ENCODE peak calls at places on chromosomes 7 and 10, in eight cellular contexts. M is Peyer's patch, G is HCT116, U is neuronal stem cell, L is mesenchymal stem cell, V is colonic mucosa, K is sigmoid colon, H is stomach. T is an unnamed sample. For H3K36me3 and H3K4me1, the result is how much of the 10 kb centered on the place peaks cover.

GRCh38 chr10:60427709-60428386 is 38.2 kb upstream of the ANK3 start:
- DNase-seq in V (no peak), M (no peak), H (no peak), L (no peak), G (no peak), U (no peak), K (no peak), T (no peak)

GRCh38 chr10:89115876-89116627 is 91.1 kb downstream of the CH25H start:
- DNase-seq in V (no peak), L (peak), G (peak), M (no peak), H (no peak), K (no peak), U (no peak), T (no peak)

GRCh38 chr10:110751845-110752244 is 107.7 kb downstream of the RBM20 start:
- DNase-seq in L (no peak), H (no peak), K (no peak), U (no peak), G (no peak), M (no peak), V (no peak), T (no peak)

GRCh38 chr7:123748171-123748733 is 551 bp downstream of the WASL start:
- DNase-seq in V (peak), H (peak), U (peak), M (peak), G (no peak), L (peak), K (peak), T (peak)

GRCh38 chr7:70830060-70830395 is 301.9 kb upstream of the GALNT17 start:
- DNase-seq in M (no peak), V (no peak), U (no peak), G (no peak), K (no peak), H (no peak), L (no peak), T (no peak)

GRCh38 chr7:80499350-80499955 is 12.4 kb downstream of the GNAT3 start:
- DNase-seq in L (peak), M (no peak), G (peak), H (no peak), K (peak), V (no peak), U (no peak), T (peak)

GRCh38 chr10:43793714-43794113 is 145.0 kb upstream of the ZNF32 start:
- DNase-seq in U (no peak), M (no peak), V (no peak), G (no peak), L (peak), K (no peak), H (no peak), T (no peak)

GRCh38 chr10:3452234-3452633 is 279.7 kb upstream of the PITRM1 start:
- DNase-seq in K (no peak), U (no peak), L (peak), G (no peak), H (no peak), V (peak), M (no peak), T (no peak)

GRCh38 chr10:11328264-11329054 is 283.0 kb downstream of the USP6NL start:
- DNase-seq in V (no peak), H (no peak), K (no peak), M (no peak), G (no peak), U (no peak), L (no peak), T (no peak)

GRCh38 chr7:106294334-106294733 is 9.6 kb upstream of the NAMPT start:
- DNase-seq in V (no peak), G (no peak), H (no peak), L (no peak), K (no peak), M (no peak), U (no peak), T (no peak)

GRCh38 chr10:98790817-98791216 is 344.1 kb upstream of the HPS1 start:
- DNase-seq in L (peak), V (no peak), M (no peak), U (no peak), H (no peak), G (peak), K (no peak), T (no peak)

GRCh38 chr7:141663081-141663510 is 38.9 kb downstream of the DENND11 start:
- DNase-seq in U (no peak), V (peak), K (no peak), H (peak), L (no peak), G (no peak), M (no peak), T (no peak)

GRCh38 chr10:106997721-106998120 is 166.8 kb downstream of the SORCS1 start:
- DNase-seq in G (no peak), M (no peak), K (no peak), V (no peak), L (no peak), U (no peak), H (no peak), T (peak)

GRCh38 chr7:24464846-24465245 is 108.4 kb upstream of the PALS2 start:
- DNase-seq in U (no peak), L (no peak), K (no peak), V (no peak), G (no peak), H (no peak), M (no peak), T (no peak)

GRCh38 chr10:108574233-108574632 is 1349.1 kb downstream of the XPNPEP1 start:
- DNase-seq in V (no peak), U (no peak), M (no peak), G (no peak), K (no peak), L (no peak), H (no peak), T (no peak)

GRCh38 chr7:22675917-22676343 is 51.1 kb upstream of the IL6 start:
- DNase-seq in V (no peak), H (no peak), K (no peak), G (no peak), L (peak), M (peak), U (no peak), T (no peak)

GRCh38 chr7:2034291-2035201 is 198.2 kb downstream of the MAD1L1 start:
- DNase-seq in K (peak), M (no peak), G (no peak), H (no peak), L (no peak), V (no peak), U (no peak), T (peak)

GRCh38 chr7:1920886-1921285 is 250.8 kb downstream of the ELFN1 start:
- DNase-seq in L (no peak), U (no peak), G (no peak), M (no peak), H (no peak), V (no peak), K (no peak), T (peak)

GRCh38 chr10:37734971-37735370 is 122.4 kb downstream of the ZNF248 start:
- DNase-seq in U (no peak), V (no peak), L (no peak), M (no peak), H (no peak), G (peak), K (no peak), T (no peak)

GRCh38 chr7:868189-868486 is 8.2 kb upstream of the GET4 start:
- DNase-seq in H (no peak), V (no peak), L (no peak), K (no peak), M (no peak), U (no peak), G (no peak), T (no peak)

GRCh38 chr7:84025332-84025927 is 169.2 kb downstream of the SEMA3A start:
- DNase-seq in M (no peak), U (peak), K (peak), H (no peak), G (peak), V (no peak), L (peak), T (no peak)

GRCh38 chr10:34985823-34986222 is 104.3 kb downstream of the CUL2 start:
- DNase-seq in K (no peak), M (no peak), V (no peak), G (no peak), H (no peak), U (no peak), L (peak), T (no peak)

GRCh38 chr10:133388265-133388972 is 5.5 kb upstream of the MTG1 start:
- DNase-seq in M (no peak), L (no peak), G (no peak), H (peak), U (no peak), K (peak), V (no peak), T (peak)

GRCh38 chr7:151395036-151395367 is 14.8 kb downstream of the WDR86 start:
- DNase-seq in G (no peak), U (no peak), L (no peak), M (no peak), H (no peak), V (no peak), K (peak), T (peak)
- H3K36me3 ChIP-seq in G (under half), U (under half), L (under half), M (under half), H (under half), V (under half), K (under half), T (under half)

DNA sequence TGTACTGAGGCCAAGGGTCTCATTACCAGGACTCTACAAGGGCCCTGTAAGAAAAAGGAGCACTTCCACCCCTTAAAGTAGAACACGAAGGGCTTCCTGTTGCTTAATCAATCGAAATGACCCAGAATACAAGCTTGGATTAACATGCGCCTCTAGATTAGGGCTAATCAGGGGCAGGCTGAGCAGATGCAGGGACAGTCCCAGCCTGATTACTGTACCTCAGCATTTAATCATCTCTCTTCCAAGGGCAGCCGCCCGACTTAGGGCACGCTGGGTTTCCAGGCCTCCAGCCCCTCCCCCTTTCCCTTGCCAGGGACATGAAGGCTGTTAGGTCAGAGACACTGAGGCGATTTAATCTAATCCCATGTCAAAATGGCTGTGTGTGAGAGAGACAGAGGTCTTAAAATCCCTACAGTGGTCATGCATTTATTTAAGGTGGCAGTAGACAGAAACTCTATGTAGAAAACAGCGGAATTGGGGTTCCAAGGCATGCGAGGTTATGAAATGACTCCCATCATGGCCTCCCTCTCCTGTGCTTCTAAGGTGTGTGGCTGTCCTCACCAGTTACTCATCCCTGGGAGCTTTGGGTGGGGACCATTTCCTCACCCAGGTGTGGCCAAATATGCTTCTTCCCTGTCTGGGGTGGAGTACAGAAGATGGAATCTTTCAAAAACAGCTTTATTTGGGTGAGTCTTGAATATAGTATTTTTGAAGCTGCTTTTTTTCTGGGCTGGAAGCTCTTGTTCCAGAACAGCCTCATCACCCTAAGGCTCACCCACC is 138.8 kb downstream of the NRF1 start:
- DNase-seq in H (no peak), V (no peak), U (no peak), G (no peak), L (no peak), K (no peak), M (no peak), T (no peak)
- H3K27ac ChIP-seq in H (no peak), V (no peak), U (no peak), G (no peak), L (no peak), K (no peak), M (no peak), T (no peak)

GRCh38 chr10:86434651-86435050 is 68.1 kb upstream of the GRID1 start:
- DNase-seq in U (no peak), K (no peak), M (no peak), H (no peak), L (no peak), V (no peak), G (no peak), T (no peak)
- H3K4me1 ChIP-seq in U (under half), K (under half), M (under half), H (under half), L (under half), V (under half), G (under half), T (under half)

GRCh38 chr7:102104245-102104644 is 182.4 kb upstream of the SH2B2 start:
- DNase-seq in G (no peak), U (no peak), K (no peak), L (no peak), V (peak), M (no peak), H (no peak), T (no peak)
- H3K36me3 ChIP-seq in G (under half), U (half or more), K (under half), L (under half), V (under half), M (under half), H (half or more), T (half or more)

GRCh38 chr7:139081584-139081983 is 27.9 kb downstream of the ZC3HAV1 start:
- DNase-seq in M (no peak), K (no peak), U (no peak), L (no peak), V (no peak), H (no peak), G (no peak), T (no peak)
- H3K27ac ChIP-seq in M (no peak), K (no peak), U (no peak), L (no peak), V (no peak), H (no peak), G (no peak), T (no peak)

GRCh38 chr10:79079490-79080355 is 11.0 kb downstream of the ZMIZ1 start:
- DNase-seq in K (peak), G (no peak), V (peak), H (no peak), L (peak), M (no peak), U (no peak), T (peak)

GRCh38 chr10:79081353-79082034 is 12.7 kb downstream of the ZMIZ1 start:
- DNase-seq in K (no peak), M (no peak), L (peak), H (no peak), U (no peak), V (no peak), G (no peak), T (no peak)

GRCh38 chr10:79078367-79079073 is 9.8 kb downstream of the ZMIZ1 start:
- DNase-seq in L (no peak), U (no peak), M (no peak), K (no peak), G (no peak), V (peak), H (no peak), T (no peak)

GRCh38 chr10:79077488-79078173 is 8.9 kb downstream of the ZMIZ1 start:
- DNase-seq in M (no peak), K (no peak), G (no peak), U (no peak), V (peak), H (no peak), L (no peak), T (no peak)

DNA sequence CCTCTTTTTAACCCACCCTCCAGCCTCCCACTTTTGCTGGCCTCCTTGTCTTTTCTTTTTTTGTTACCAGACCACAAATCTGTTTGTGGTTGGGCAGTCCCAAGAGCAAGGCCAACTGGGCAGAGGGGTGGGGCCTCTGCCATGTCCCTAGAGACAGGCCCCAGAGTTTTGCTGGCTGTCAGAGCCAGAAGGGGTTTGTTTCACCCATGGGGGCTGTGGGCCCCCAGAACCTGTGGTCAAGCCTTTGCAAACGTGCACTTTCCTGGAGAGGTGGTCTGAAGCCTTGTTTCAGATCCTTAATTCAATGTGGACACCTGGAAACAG is 10.3 kb downstream of the ZMIZ1 start:
- DNase-seq in K (no peak), G (no peak), M (no peak), L (peak), H (no peak), U (no peak), V (no peak), T (no peak)
- H3K4me1 ChIP-seq in K (under half), G (half or more), M (under half), L (half or more), H (half or more), U (under half), V (half or more), T (half or more)

DNA sequence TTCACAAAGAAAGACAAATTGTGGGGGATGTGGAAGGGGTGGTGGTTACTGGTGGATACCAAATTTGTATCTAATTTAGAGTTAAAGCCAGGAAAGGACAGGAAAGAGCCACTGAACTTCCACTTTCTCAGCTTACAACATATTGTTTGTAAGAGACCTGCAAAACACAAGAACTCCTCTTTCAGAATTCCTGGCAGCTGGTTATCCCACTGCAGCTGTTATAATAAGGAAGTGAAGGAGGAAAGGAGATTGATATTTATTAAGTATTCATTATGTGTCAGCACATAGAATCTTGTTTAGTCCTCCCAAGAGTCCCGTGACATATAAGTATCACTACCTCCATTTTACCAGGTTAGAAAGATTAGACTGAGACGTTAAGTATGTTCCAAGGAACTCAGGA is 481.7 kb downstream of the PHTF2 start:
- DNase-seq in V (no peak), M (no peak), U (no peak), K (no peak), L (no peak), G (no peak), H (no peak), T (no peak)
- H3K36me3 ChIP-seq in V (under half), M (under half), U (under half), K (under half), L (under half), G (under half), H (under half), T (under half)

GRCh38 chr7:135162382-135163001 is 8.0 kb downstream of the CYREN start:
- DNase-seq in M (no peak), L (no peak), G (no peak), K (no peak), V (no peak), U (no peak), H (no peak), T (no peak)

GRCh38 chr7:135159359-135160087 is 11.0 kb downstream of the CYREN start:
- DNase-seq in K (no peak), L (peak), V (no peak), G (no peak), M (no peak), H (no peak), U (no peak), T (no peak)

GRCh38 chr7:135160858-135161653 is 9.5 kb downstream of the CYREN start:
- DNase-seq in M (no peak), L (peak), K (no peak), G (no peak), H (no peak), V (no peak), U (no peak), T (no peak)

GRCh38 chr7:135160098-135160857 is 10.2 kb downstream of the CYREN start:
- DNase-seq in K (no peak), H (no peak), V (no peak), U (no peak), L (peak), G (no peak), M (no peak), T (no peak)

GRCh38 chr7:135161669-135162068 is 8.8 kb downstream of the CYREN start:
- DNase-seq in K (no peak), L (no peak), M (no peak), H (no peak), V (no peak), G (no peak), U (no peak), T (no peak)
- H3K27ac ChIP-seq in K (no peak), L (peak), M (no peak), H (peak), V (no peak), G (no peak), U (no peak), T (peak)

T was measured in lower lobe of right lung.